ENCODE peak calls at places on chromosomes 12 and 14, in five cellular contexts. One of them, this sample, is unnamed.

GRCh38 chr12:52155048-52155868 is 36.6 kb downstream of the KRT80 start:
- DNase-seq in GM12864: no peak
- DNase-seq in K562: no peak
- DNase-seq in psoas muscle: no peak
- DNase-seq in neuronal stem cell: no peak
- DNase-seq in this sample: no peak

GRCh38 chr14:64569108-64570045 is 19.6 kb downstream of the PPP1R36 start:
- DNase-seq in GM12864: no peak
- DNase-seq in K562: no peak
- DNase-seq in psoas muscle: peak
- DNase-seq in neuronal stem cell: no peak
- DNase-seq in this sample: peak

GRCh38 chr12:29782285-29782820 is 1.4 kb downstream of the TMTC1 start:
- DNase-seq in GM12864: no peak
- DNase-seq in K562: no peak
- DNase-seq in psoas muscle: no peak
- DNase-seq in neuronal stem cell: no peak
- DNase-seq in this sample: no peak

GRCh38 chr14:54348923-54349615 is 47.7 kb upstream of the CDKN3 start:
- DNase-seq in GM12864: no peak
- DNase-seq in K562: no peak
- DNase-seq in psoas muscle: peak
- DNase-seq in neuronal stem cell: no peak
- DNase-seq in this sample: no peak

GRCh38 chr12:5163661-5164060 is 120.0 kb downstream of the KCNA5 start:
- DNase-seq in GM12864: no peak
- DNase-seq in K562: no peak
- DNase-seq in psoas muscle: no peak
- DNase-seq in neuronal stem cell: no peak
- DNase-seq in this sample: no peak

GRCh38 chr12:48995061-48995879 is 3.9 kb downstream of the DDN start:
- DNase-seq in GM12864: no peak
- DNase-seq in K562: peak
- DNase-seq in psoas muscle: peak
- DNase-seq in neuronal stem cell: peak
- DNase-seq in this sample: peak

GRCh38 chr14:63972323-63972932 is 119.6 kb downstream of the SYNE2 start:
- DNase-seq in GM12864: peak
- DNase-seq in K562: no peak
- DNase-seq in psoas muscle: no peak
- DNase-seq in neuronal stem cell: no peak
- DNase-seq in this sample: no peak

GRCh38 chr12:104680070-104680469 is 223.3 kb downstream of the CHST11 start:
- DNase-seq in GM12864: no peak
- DNase-seq in K562: no peak
- DNase-seq in psoas muscle: no peak
- DNase-seq in neuronal stem cell: no peak
- DNase-seq in this sample: no peak

GRCh38 chr12:124236651-124237050 is 58.2 kb upstream of the RFLNA start:
- DNase-seq in GM12864: no peak
- DNase-seq in K562: no peak
- DNase-seq in psoas muscle: no peak
- DNase-seq in neuronal stem cell: no peak
- DNase-seq in this sample: no peak

GRCh38 chr14:25122843-25123242 is 72.9 kb upstream of the STXBP6 start:
- DNase-seq in GM12864: no peak
- DNase-seq in K562: no peak
- DNase-seq in psoas muscle: no peak
- DNase-seq in neuronal stem cell: no peak
- DNase-seq in this sample: no peak

GRCh38 chr12:94792690-94793089 is 142.3 kb upstream of the TMCC3 start:
- DNase-seq in GM12864: no peak
- DNase-seq in K562: no peak
- DNase-seq in psoas muscle: no peak
- DNase-seq in neuronal stem cell: no peak
- DNase-seq in this sample: no peak

GRCh38 chr14:81529391-81529790 is 4.3 kb downstream of the SEL1L start:
- DNase-seq in GM12864: no peak
- DNase-seq in K562: no peak
- DNase-seq in psoas muscle: no peak
- DNase-seq in neuronal stem cell: no peak
- DNase-seq in this sample: no peak

GRCh38 chr12:79020106-79020505 is 155.5 kb downstream of the SYT1 start:
- DNase-seq in GM12864: no peak
- DNase-seq in K562: no peak
- DNase-seq in psoas muscle: no peak
- DNase-seq in neuronal stem cell: no peak
- DNase-seq in this sample: no peak

GRCh38 chr12:123055281-123055766 is 74.8 kb downstream of the ARL6IP4 start:
- DNase-seq in GM12864: no peak
- DNase-seq in K562: no peak
- DNase-seq in psoas muscle: no peak
- DNase-seq in neuronal stem cell: no peak
- DNase-seq in this sample: no peak

GRCh38 chr12:22631863-22632463 is 7.0 kb downstream of the ETNK1 start:
- DNase-seq in GM12864: no peak
- DNase-seq in K562: no peak
- DNase-seq in psoas muscle: no peak
- DNase-seq in neuronal stem cell: no peak
- DNase-seq in this sample: no peak

GRCh38 chr12:105773501-105773900 is 365.3 kb downstream of the NUAK1 start:
- DNase-seq in GM12864: no peak
- DNase-seq in K562: no peak
- DNase-seq in psoas muscle: no peak
- DNase-seq in neuronal stem cell: no peak
- DNase-seq in this sample: no peak

GRCh38 chr12:124386661-124387509 is 92.0 kb downstream of the RFLNA start:
- DNase-seq in GM12864: no peak
- DNase-seq in K562: no peak
- DNase-seq in psoas muscle: peak
- DNase-seq in neuronal stem cell: no peak
- DNase-seq in this sample: no peak

GRCh38 chr12:95224202-95225170 is 6.9 kb downstream of the VEZT start:
- DNase-seq in GM12864: no peak
- DNase-seq in K562: no peak
- DNase-seq in psoas muscle: no peak
- DNase-seq in neuronal stem cell: no peak
- DNase-seq in this sample: no peak

GRCh38 chr12:19200261-19200660 is 70.7 kb downstream of the PLEKHA5 start:
- DNase-seq in GM12864: no peak
- DNase-seq in K562: no peak
- DNase-seq in psoas muscle: no peak
- DNase-seq in neuronal stem cell: no peak
- DNase-seq in this sample: no peak

GRCh38 chr14:54310151-54310851 is 86.5 kb upstream of the CDKN3 start:
- DNase-seq in GM12864: no peak
- DNase-seq in K562: no peak
- DNase-seq in psoas muscle: no peak
- DNase-seq in neuronal stem cell: no peak
- DNase-seq in this sample: no peak

GRCh38 chr14:101072531-101072930 is 169.0 kb upstream of the RTL1 start:
- DNase-seq in GM12864: no peak
- DNase-seq in K562: no peak
- DNase-seq in psoas muscle: no peak
- DNase-seq in neuronal stem cell: no peak
- DNase-seq in this sample: peak

DNA sequence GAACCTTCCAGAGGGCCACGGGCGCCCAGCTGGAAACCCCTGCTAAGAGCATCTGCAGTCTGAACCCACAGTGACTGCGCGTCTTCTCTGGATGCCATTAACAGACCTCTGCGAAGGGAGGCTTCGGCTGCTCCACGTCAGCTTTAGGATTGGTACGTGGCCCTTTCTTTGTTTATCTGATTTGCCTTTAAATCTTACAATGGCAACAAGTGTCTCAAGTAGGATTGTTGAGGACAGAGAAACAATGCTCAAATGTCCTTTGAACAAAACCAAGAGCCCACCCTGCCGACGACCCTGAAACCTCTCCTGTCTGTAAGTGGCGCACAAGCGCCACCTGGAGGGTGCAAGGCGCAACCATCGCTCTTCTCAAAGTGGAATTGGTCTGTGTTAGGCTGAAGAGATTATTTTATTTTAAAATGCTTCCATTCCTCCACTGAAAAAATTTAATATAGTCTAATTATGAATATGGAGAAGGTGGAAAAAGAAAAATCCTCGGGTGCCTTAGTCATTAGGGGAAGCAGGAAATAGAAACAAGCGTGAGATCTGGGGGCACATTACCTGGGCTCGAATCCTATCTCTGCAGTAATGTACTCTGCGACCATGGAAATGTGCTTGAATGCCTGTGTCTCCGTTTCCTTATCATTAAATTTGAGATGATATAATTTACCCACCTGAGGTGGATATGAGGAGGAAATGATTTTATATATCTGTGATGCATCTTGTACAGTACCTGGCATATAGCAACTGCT is 82.6 kb upstream of the PTPRB start:
- DNase-seq in GM12864: peak
- DNase-seq in K562: peak
- DNase-seq in psoas muscle: peak
- DNase-seq in neuronal stem cell: peak
- DNase-seq in this sample: no peak
- H3K4me3 ChIP-seq in GM12864: no peak
- H3K4me3 ChIP-seq in K562: no peak
- H3K4me3 ChIP-seq in psoas muscle: peak
- H3K4me3 ChIP-seq in neuronal stem cell: no peak
- H3K4me3 ChIP-seq in this sample: no peak

GRCh38 chr14:103102689-103103260 is 8.2 kb downstream of the EXOC3L4 start:
- DNase-seq in GM12864: no peak
- DNase-seq in K562: no peak
- DNase-seq in psoas muscle: no peak
- DNase-seq in neuronal stem cell: no peak
- DNase-seq in this sample: no peak
- H3K4me3 ChIP-seq in GM12864: no peak
- H3K4me3 ChIP-seq in K562: no peak
- H3K4me3 ChIP-seq in psoas muscle: peak
- H3K4me3 ChIP-seq in neuronal stem cell: no peak
- H3K4me3 ChIP-seq in this sample: no peak

DNA sequence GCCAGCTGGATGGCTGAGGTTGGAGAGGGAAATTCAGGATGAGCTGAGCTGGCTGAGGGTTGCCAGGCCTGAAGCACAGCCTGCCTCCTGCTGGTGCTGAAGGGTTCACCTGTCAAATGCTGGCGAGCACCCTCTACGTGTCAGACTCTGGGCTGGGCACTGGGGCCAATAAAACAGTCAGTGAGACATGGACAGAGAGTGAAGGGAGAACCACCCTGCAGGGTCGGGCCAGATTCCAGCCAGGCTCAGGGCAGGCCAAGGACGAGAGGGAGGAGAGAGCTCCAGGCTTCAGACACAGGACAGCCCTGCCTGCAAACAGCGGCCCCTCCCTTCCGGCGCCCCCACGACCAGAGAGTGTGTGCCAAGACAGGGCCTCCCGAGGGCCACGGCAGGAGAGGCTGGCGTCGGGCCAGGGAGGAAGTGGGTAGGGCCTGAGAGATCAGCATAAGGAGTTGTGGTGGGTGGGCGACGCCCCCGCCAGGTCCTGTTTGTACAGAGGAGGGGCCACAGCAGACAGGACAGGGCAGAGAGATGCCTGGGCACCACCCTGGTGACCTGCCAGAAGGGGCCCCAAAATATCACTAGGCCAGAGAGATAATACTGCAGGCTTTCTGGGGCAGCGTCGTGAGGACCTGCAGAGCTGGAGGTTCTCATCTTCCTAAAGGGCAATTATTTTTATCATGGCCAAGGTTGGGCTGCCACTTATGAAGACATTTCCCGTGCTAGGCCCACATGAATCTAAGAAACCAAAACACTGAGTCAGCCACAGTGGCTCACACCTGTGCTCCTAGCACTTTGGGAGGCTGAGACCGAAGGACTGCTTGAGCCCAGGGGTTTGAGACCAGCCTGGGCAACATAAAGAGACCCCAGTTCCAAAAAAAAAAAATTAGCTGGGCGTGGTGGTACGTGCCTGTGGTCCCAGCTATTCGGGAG is 73.1 kb upstream of the GPR68 start:
- DNase-seq in GM12864: no peak
- DNase-seq in K562: peak
- DNase-seq in psoas muscle: peak
- DNase-seq in neuronal stem cell: no peak
- DNase-seq in this sample: peak
- H3K4me3 ChIP-seq in GM12864: no peak
- H3K4me3 ChIP-seq in K562: no peak
- H3K4me3 ChIP-seq in psoas muscle: no peak
- H3K4me3 ChIP-seq in neuronal stem cell: no peak
- H3K4me3 ChIP-seq in this sample: no peak

DNA sequence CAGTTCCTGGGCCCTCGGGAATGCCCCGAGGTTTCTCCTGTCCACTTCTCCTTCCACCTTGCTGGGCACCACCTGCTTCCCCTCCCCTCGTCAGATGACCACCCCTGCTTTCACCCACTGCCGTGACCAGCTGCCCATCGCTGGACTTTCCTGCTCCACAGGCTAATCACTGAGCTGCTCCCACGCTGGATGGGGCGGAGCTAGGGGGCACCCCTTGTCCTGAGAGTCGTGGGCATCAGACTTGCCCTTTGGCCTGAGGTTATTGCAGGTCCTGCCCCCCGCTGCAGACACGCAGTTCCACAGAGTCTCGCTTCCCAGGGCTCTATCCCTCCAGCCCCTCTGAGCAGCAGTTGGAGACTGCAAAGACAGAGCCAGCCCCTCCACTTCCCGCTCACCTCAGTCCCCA is 427 bp downstream of the SLC6A12 start:
- DNase-seq in GM12864: no peak
- DNase-seq in K562: no peak
- DNase-seq in psoas muscle: no peak
- DNase-seq in neuronal stem cell: no peak
- DNase-seq in this sample: no peak
- H3K4me3 ChIP-seq in GM12864: no peak
- H3K4me3 ChIP-seq in K562: no peak
- H3K4me3 ChIP-seq in psoas muscle: no peak
- H3K4me3 ChIP-seq in neuronal stem cell: no peak
- H3K4me3 ChIP-seq in this sample: no peak

GRCh38 chr12:132161796-132162507 is 17.7 kb downstream of the NOC4L start:
- DNase-seq in GM12864: no peak
- DNase-seq in K562: no peak
- DNase-seq in psoas muscle: no peak
- DNase-seq in neuronal stem cell: no peak
- DNase-seq in this sample: no peak
- H3K4me3 ChIP-seq in GM12864: no peak
- H3K4me3 ChIP-seq in K562: no peak
- H3K4me3 ChIP-seq in psoas muscle: no peak
- H3K4me3 ChIP-seq in neuronal stem cell: no peak
- H3K4me3 ChIP-seq in this sample: no peak